ENCODE peak calls at places on chromosomes 12 and 14, in seven cellular contexts. One of them, this sample, is unnamed.

GRCh38 chr12:23084236-23084995 is 459.4 kb downstream of the ETNK1 start:
- DNase-seq in astrocyte: peak
- DNase-seq in MM.1S: no peak
- DNase-seq in Karpas-422: no peak
- DNase-seq in adipocyte: peak
- DNase-seq in DND-41: no peak
- DNase-seq in mesendoderm: no peak
- DNase-seq in this sample: no peak

GRCh38 chr12:6057693-6058092 is 66.8 kb downstream of the VWF start:
- DNase-seq in astrocyte: no peak
- DNase-seq in MM.1S: no peak
- DNase-seq in Karpas-422: no peak
- DNase-seq in adipocyte: no peak
- DNase-seq in DND-41: no peak
- DNase-seq in mesendoderm: peak
- DNase-seq in this sample: peak

GRCh38 chr14:64347748-64348147 is 40.4 kb upstream of the MTHFD1 start:
- DNase-seq in astrocyte: no peak
- DNase-seq in MM.1S: no peak
- DNase-seq in Karpas-422: no peak
- DNase-seq in adipocyte: no peak
- DNase-seq in DND-41: no peak
- DNase-seq in mesendoderm: no peak
- DNase-seq in this sample: no peak

GRCh38 chr14:99681101-99681831 is 2.8 kb upstream of the CYP46A1 start:
- DNase-seq in astrocyte: no peak
- DNase-seq in MM.1S: no peak
- DNase-seq in Karpas-422: no peak
- DNase-seq in adipocyte: no peak
- DNase-seq in DND-41: no peak
- DNase-seq in mesendoderm: no peak
- DNase-seq in this sample: no peak

GRCh38 chr12:18368594-18368993 is 107.3 kb downstream of the PIK3C2G start:
- DNase-seq in astrocyte: no peak
- DNase-seq in MM.1S: no peak
- DNase-seq in Karpas-422: no peak
- DNase-seq in adipocyte: peak
- DNase-seq in DND-41: no peak
- DNase-seq in mesendoderm: no peak
- DNase-seq in this sample: no peak

GRCh38 chr14:65302571-65303184 is 109.9 kb upstream of the FUT8 start:
- DNase-seq in astrocyte: no peak
- DNase-seq in MM.1S: no peak
- DNase-seq in Karpas-422: no peak
- DNase-seq in adipocyte: no peak
- DNase-seq in DND-41: no peak
- DNase-seq in mesendoderm: no peak
- DNase-seq in this sample: no peak

GRCh38 chr14:21039585-21040369 is 2.4 kb upstream of the RNASE7 start:
- DNase-seq in astrocyte: peak
- DNase-seq in MM.1S: peak
- DNase-seq in Karpas-422: peak
- DNase-seq in adipocyte: peak
- DNase-seq in DND-41: peak
- DNase-seq in mesendoderm: peak
- DNase-seq in this sample: peak

GRCh38 chr14:99688629-99689028 is 4.5 kb downstream of the CYP46A1 start:
- DNase-seq in astrocyte: no peak
- DNase-seq in MM.1S: no peak
- DNase-seq in Karpas-422: no peak
- DNase-seq in adipocyte: no peak
- DNase-seq in DND-41: no peak
- DNase-seq in mesendoderm: no peak
- DNase-seq in this sample: no peak

GRCh38 chr12:106957617-106958016 is 1.9 kb downstream of the TMEM263 start:
- DNase-seq in astrocyte: no peak
- DNase-seq in MM.1S: no peak
- DNase-seq in Karpas-422: peak
- DNase-seq in adipocyte: peak
- DNase-seq in DND-41: no peak
- DNase-seq in mesendoderm: no peak
- DNase-seq in this sample: no peak

GRCh38 chr12:104410786-104411185 is 46.0 kb upstream of the CHST11 start:
- DNase-seq in astrocyte: peak
- DNase-seq in MM.1S: no peak
- DNase-seq in Karpas-422: no peak
- DNase-seq in adipocyte: no peak
- DNase-seq in DND-41: no peak
- DNase-seq in mesendoderm: no peak
- DNase-seq in this sample: no peak

GRCh38 chr14:100406505-100407131 is 83.5 kb downstream of the SLC25A47 start:
- DNase-seq in astrocyte: peak
- DNase-seq in MM.1S: no peak
- DNase-seq in Karpas-422: no peak
- DNase-seq in adipocyte: no peak
- DNase-seq in DND-41: peak
- DNase-seq in mesendoderm: no peak
- DNase-seq in this sample: no peak

GRCh38 chr12:9244894-9245293 is 36.7 kb upstream of the PZP start:
- DNase-seq in astrocyte: no peak
- DNase-seq in MM.1S: no peak
- DNase-seq in Karpas-422: no peak
- DNase-seq in adipocyte: no peak
- DNase-seq in DND-41: no peak
- DNase-seq in mesendoderm: no peak
- DNase-seq in this sample: no peak

GRCh38 chr12:113359133-113359938 is 949 bp downstream of the PLBD2 start:
- DNase-seq in astrocyte: peak
- DNase-seq in MM.1S: no peak
- DNase-seq in Karpas-422: peak
- DNase-seq in adipocyte: peak
- DNase-seq in DND-41: no peak
- DNase-seq in mesendoderm: no peak
- DNase-seq in this sample: no peak

DNA sequence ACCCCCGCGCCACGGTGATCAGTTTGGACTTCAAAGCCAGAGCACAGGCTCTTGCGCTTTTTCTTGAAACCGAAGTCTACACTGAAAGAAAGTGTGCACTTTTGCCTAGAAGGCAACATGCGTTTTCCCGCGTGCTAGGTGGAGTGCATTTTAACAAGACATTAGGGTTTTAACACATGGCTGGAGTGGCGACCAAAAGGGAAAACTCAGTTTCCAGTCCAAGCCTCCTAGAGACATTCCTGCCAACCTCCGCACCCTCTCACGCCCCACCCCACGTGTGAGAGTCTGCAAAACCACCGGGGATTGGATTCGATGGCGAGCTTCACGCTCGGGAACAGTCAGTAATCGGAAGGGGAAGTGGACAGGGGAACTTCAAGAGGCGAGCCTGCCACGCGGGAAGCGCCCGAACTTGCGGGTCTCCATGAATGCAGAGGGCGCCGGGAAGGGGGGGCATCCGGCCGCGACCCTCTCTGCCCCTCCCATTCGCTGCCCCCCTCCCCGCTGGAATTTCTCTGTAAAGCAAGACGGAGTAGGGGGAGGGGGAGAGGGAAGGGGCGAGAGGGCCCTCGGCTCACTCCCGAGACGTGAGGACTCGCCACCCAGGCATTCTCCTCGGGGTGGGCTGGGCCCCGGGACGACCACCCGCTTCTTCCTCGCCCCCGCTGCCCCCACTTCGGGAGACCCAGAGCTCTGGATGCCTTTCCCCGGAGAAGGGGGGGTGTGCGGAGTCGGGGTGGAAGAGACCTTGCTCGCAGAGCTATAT is 2.7 kb upstream of the CCND2 start:
- DNase-seq in astrocyte: no peak
- DNase-seq in MM.1S: peak
- DNase-seq in Karpas-422: peak
- DNase-seq in adipocyte: peak
- DNase-seq in DND-41: peak
- DNase-seq in mesendoderm: peak
- DNase-seq in this sample: peak
- H3K9ac ChIP-seq in astrocyte: no peak
- H3K9ac ChIP-seq in MM.1S: peak
- H3K9ac ChIP-seq in Karpas-422: peak
- H3K9ac ChIP-seq in adipocyte: peak
- H3K9ac ChIP-seq in DND-41: peak
- H3K9ac ChIP-seq in mesendoderm: peak
- H3K9ac ChIP-seq in this sample: no peak

GRCh38 chr12:65313704-65314317 is 35.3 kb downstream of the MSRB3 start:
- DNase-seq in astrocyte: no peak
- DNase-seq in MM.1S: peak
- DNase-seq in Karpas-422: peak
- DNase-seq in adipocyte: peak
- DNase-seq in DND-41: no peak
- DNase-seq in mesendoderm: peak
- DNase-seq in this sample: peak
- H3K9ac ChIP-seq in astrocyte: peak
- H3K9ac ChIP-seq in MM.1S: no peak
- H3K9ac ChIP-seq in Karpas-422: no peak
- H3K9ac ChIP-seq in adipocyte: peak
- H3K9ac ChIP-seq in DND-41: no peak
- H3K9ac ChIP-seq in mesendoderm: no peak
- H3K9ac ChIP-seq in this sample: no peak

DNA sequence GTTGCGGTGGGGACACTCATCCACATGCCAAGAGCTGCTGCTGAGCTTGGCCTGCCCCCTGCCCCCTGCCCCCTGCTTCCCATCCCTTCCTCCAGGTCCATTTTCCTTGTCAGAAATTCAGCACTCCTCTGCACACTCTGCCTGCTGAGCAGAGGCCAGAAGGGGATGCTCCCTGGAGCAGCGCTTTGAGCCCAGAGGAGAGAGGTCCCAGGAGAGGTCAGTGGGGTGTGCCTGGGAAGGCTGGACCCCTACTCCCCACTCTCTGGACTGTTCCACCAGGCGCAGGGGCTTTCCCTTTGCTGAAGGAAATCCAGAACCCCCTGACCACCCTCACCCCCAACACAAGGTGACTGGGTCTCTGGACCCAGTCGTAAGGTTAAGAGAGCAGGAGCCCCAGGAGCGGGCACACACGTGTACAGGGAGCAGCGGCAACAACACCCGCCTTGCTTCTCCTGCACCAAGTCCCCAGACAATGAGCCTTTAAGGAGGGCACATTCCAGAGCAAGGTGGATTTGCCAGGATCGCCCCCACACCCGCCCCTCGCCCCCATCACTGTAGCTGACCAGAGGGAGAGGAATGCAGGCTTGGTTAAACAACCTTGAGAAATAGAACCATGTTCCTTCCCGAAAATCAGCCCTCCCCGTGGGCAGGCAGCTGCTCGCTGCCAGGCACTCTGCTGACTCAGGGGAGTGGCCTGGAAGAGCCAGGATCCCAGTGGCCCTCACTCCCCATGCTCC is 30.7 kb downstream of the ISCA2 start:
- DNase-seq in astrocyte: peak
- DNase-seq in MM.1S: no peak
- DNase-seq in Karpas-422: no peak
- DNase-seq in adipocyte: peak
- DNase-seq in DND-41: no peak
- DNase-seq in mesendoderm: no peak
- DNase-seq in this sample: peak
- H3K9ac ChIP-seq in astrocyte: peak
- H3K9ac ChIP-seq in MM.1S: no peak
- H3K9ac ChIP-seq in Karpas-422: peak
- H3K9ac ChIP-seq in adipocyte: no peak
- H3K9ac ChIP-seq in DND-41: no peak
- H3K9ac ChIP-seq in mesendoderm: no peak
- H3K9ac ChIP-seq in this sample: no peak

DNA sequence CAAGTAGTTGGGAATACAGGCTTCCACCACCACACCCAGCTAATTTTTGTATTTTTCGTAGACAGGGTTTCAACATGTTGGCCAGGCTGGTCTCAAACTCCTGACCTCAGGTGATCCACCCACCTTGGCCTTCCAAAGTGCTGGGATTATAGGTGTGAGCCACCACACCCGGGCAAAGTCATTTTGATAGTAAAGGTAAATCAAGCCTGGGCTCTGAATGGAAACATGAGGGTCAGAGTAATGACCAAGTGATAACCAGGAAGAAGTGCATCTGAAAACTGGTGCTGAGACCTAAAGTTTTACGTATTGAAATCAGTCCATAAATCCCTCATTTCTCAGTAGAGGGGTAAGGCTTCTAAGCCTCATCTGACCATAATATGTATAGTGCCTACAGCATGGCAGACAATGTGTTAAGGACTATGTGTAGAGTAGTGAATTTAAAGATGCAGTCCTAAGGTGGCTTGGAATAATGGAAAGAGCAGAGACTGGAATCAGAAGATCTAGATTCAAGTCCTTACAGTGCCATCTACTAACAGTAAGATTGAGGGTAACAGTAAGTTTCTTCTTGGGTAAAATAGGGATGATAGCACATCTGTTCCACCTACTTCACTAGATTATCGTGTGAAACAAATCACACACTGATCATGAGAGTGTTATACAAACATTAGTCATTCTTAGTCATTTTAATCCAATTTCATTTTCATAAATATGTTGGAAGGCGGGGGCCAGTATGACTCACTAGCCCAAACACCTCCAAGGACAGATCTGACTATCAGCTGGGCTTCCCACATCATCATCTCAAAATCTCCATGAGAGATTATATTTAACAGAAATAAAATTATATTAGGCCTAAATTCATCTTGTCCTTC is 11.2 kb downstream of the MAP4K5 start:
- DNase-seq in astrocyte: peak
- DNase-seq in MM.1S: no peak
- DNase-seq in Karpas-422: no peak
- DNase-seq in adipocyte: peak
- DNase-seq in DND-41: no peak
- DNase-seq in mesendoderm: no peak
- DNase-seq in this sample: no peak
- H3K9ac ChIP-seq in astrocyte: peak
- H3K9ac ChIP-seq in MM.1S: no peak
- H3K9ac ChIP-seq in Karpas-422: no peak
- H3K9ac ChIP-seq in adipocyte: no peak
- H3K9ac ChIP-seq in DND-41: no peak
- H3K9ac ChIP-seq in mesendoderm: no peak
- H3K9ac ChIP-seq in this sample: no peak

This sample was measured in neural progenitor cell.